ENCODE peak calls at places on chromosomes 6 and 20, in eight cellular contexts. One of them, this sample, is unnamed.

GRCh38 chr6:144460224-144461095 is 175.3 kb downstream of the UTRN start:
- DNase-seq in amniotic stem cell: no peak
- DNase-seq in SW 1271: no peak
- DNase-seq in PC-3: no peak
- DNase-seq in NCI-H226: no peak
- DNase-seq in retinal pigment epithelial cell: no peak
- DNase-seq in Daoy: no peak
- DNase-seq in ureter: no peak
- DNase-seq in this sample: no peak

GRCh38 chr20:59591061-59591460 is 13.3 kb upstream of the PHACTR3 start:
- DNase-seq in amniotic stem cell: no peak
- DNase-seq in SW 1271: no peak
- DNase-seq in PC-3: no peak
- DNase-seq in NCI-H226: no peak
- DNase-seq in retinal pigment epithelial cell: no peak
- DNase-seq in Daoy: no peak
- DNase-seq in ureter: no peak
- DNase-seq in this sample: no peak

GRCh38 chr6:105675715-105676397 is 273.0 kb upstream of the PREP start:
- DNase-seq in amniotic stem cell: peak
- DNase-seq in SW 1271: peak
- DNase-seq in PC-3: peak
- DNase-seq in NCI-H226: peak
- DNase-seq in retinal pigment epithelial cell: peak
- DNase-seq in Daoy: peak
- DNase-seq in ureter: no peak
- DNase-seq in this sample: peak

GRCh38 chr20:17889226-17889625 is 79.4 kb downstream of the SNX5 start:
- DNase-seq in amniotic stem cell: no peak
- DNase-seq in SW 1271: peak
- DNase-seq in PC-3: peak
- DNase-seq in NCI-H226: no peak
- DNase-seq in retinal pigment epithelial cell: no peak
- DNase-seq in Daoy: no peak
- DNase-seq in ureter: no peak
- DNase-seq in this sample: no peak

GRCh38 chr6:126267621-126268020 is 72.3 kb upstream of the CENPW start:
- DNase-seq in amniotic stem cell: no peak
- DNase-seq in SW 1271: no peak
- DNase-seq in PC-3: no peak
- DNase-seq in NCI-H226: no peak
- DNase-seq in retinal pigment epithelial cell: peak
- DNase-seq in Daoy: peak
- DNase-seq in ureter: no peak
- DNase-seq in this sample: no peak

GRCh38 chr20:44532981-44533331 is 11.1 kb upstream of the SERINC3 start:
- DNase-seq in amniotic stem cell: no peak
- DNase-seq in SW 1271: peak
- DNase-seq in PC-3: peak
- DNase-seq in NCI-H226: no peak
- DNase-seq in retinal pigment epithelial cell: no peak
- DNase-seq in Daoy: peak
- DNase-seq in ureter: no peak
- DNase-seq in this sample: no peak

GRCh38 chr6:162709431-162709830 is 18.1 kb downstream of the PRKN start:
- DNase-seq in amniotic stem cell: no peak
- DNase-seq in SW 1271: no peak
- DNase-seq in PC-3: no peak
- DNase-seq in NCI-H226: no peak
- DNase-seq in retinal pigment epithelial cell: no peak
- DNase-seq in Daoy: no peak
- DNase-seq in ureter: no peak
- DNase-seq in this sample: no peak

GRCh38 chr20:63657937-63658748 is at the start of gene RTEL1:
- DNase-seq in amniotic stem cell: peak
- DNase-seq in SW 1271: peak
- DNase-seq in PC-3: peak
- DNase-seq in NCI-H226: peak
- DNase-seq in retinal pigment epithelial cell: peak
- DNase-seq in Daoy: peak
- DNase-seq in ureter: peak
- DNase-seq in this sample: peak

GRCh38 chr6:30006170-30007131 is 54.6 kb upstream of the POLR1H start:
- DNase-seq in amniotic stem cell: no peak
- DNase-seq in SW 1271: no peak
- DNase-seq in PC-3: no peak
- DNase-seq in NCI-H226: no peak
- DNase-seq in retinal pigment epithelial cell: no peak
- DNase-seq in Daoy: no peak
- DNase-seq in ureter: peak
- DNase-seq in this sample: no peak

GRCh38 chr6:23302499-23302898 is 733.1 kb downstream of the HDGFL1 start:
- DNase-seq in amniotic stem cell: no peak
- DNase-seq in SW 1271: no peak
- DNase-seq in PC-3: no peak
- DNase-seq in NCI-H226: no peak
- DNase-seq in retinal pigment epithelial cell: no peak
- DNase-seq in Daoy: no peak
- DNase-seq in ureter: no peak
- DNase-seq in this sample: no peak

GRCh38 chr6:25874118-25874517 is at the start of gene SLC17A3:
- DNase-seq in amniotic stem cell: no peak
- DNase-seq in SW 1271: no peak
- DNase-seq in PC-3: no peak
- DNase-seq in NCI-H226: no peak
- DNase-seq in retinal pigment epithelial cell: no peak
- DNase-seq in Daoy: no peak
- DNase-seq in ureter: no peak
- DNase-seq in this sample: no peak

GRCh38 chr6:32785781-32786533 is 22.6 kb upstream of the HLA-DQB2 start:
- DNase-seq in amniotic stem cell: peak
- DNase-seq in SW 1271: peak
- DNase-seq in PC-3: peak
- DNase-seq in NCI-H226: peak
- DNase-seq in retinal pigment epithelial cell: peak
- DNase-seq in Daoy: peak
- DNase-seq in ureter: peak
- DNase-seq in this sample: no peak

GRCh38 chr6:151087861-151088598 is 151.7 kb upstream of the AKAP12 start:
- DNase-seq in amniotic stem cell: no peak
- DNase-seq in SW 1271: no peak
- DNase-seq in PC-3: no peak
- DNase-seq in NCI-H226: peak
- DNase-seq in retinal pigment epithelial cell: peak
- DNase-seq in Daoy: no peak
- DNase-seq in ureter: no peak
- DNase-seq in this sample: no peak

GRCh38 chr20:44390280-44390679 is 34.8 kb downstream of the HNF4A start:
- DNase-seq in amniotic stem cell: no peak
- DNase-seq in SW 1271: no peak
- DNase-seq in PC-3: no peak
- DNase-seq in NCI-H226: no peak
- DNase-seq in retinal pigment epithelial cell: no peak
- DNase-seq in Daoy: no peak
- DNase-seq in ureter: no peak
- DNase-seq in this sample: no peak

GRCh38 chr6:105618247-105618646 is 215.4 kb upstream of the PREP start:
- DNase-seq in amniotic stem cell: no peak
- DNase-seq in SW 1271: no peak
- DNase-seq in PC-3: no peak
- DNase-seq in NCI-H226: no peak
- DNase-seq in retinal pigment epithelial cell: no peak
- DNase-seq in Daoy: no peak
- DNase-seq in ureter: no peak
- DNase-seq in this sample: no peak

GRCh38 chr20:23397961-23398360 is 23.3 kb downstream of the NAPB start:
- DNase-seq in amniotic stem cell: no peak
- DNase-seq in SW 1271: no peak
- DNase-seq in PC-3: no peak
- DNase-seq in NCI-H226: no peak
- DNase-seq in retinal pigment epithelial cell: no peak
- DNase-seq in Daoy: no peak
- DNase-seq in ureter: no peak
- DNase-seq in this sample: no peak

GRCh38 chr6:133595076-133595868 is 293.6 kb upstream of the TCF21 start:
- DNase-seq in amniotic stem cell: no peak
- DNase-seq in SW 1271: no peak
- DNase-seq in PC-3: peak
- DNase-seq in NCI-H226: no peak
- DNase-seq in retinal pigment epithelial cell: no peak
- DNase-seq in Daoy: no peak
- DNase-seq in ureter: no peak
- DNase-seq in this sample: no peak

GRCh38 chr6:159012201-159012600 is 12.2 kb upstream of the RSPH3 start:
- DNase-seq in amniotic stem cell: no peak
- DNase-seq in SW 1271: no peak
- DNase-seq in PC-3: no peak
- DNase-seq in NCI-H226: peak
- DNase-seq in retinal pigment epithelial cell: no peak
- DNase-seq in Daoy: no peak
- DNase-seq in ureter: no peak
- DNase-seq in this sample: no peak

GRCh38 chr20:23601715-23602114 is 4.0 kb downstream of the CST9 start:
- DNase-seq in amniotic stem cell: no peak
- DNase-seq in SW 1271: no peak
- DNase-seq in PC-3: no peak
- DNase-seq in NCI-H226: no peak
- DNase-seq in retinal pigment epithelial cell: no peak
- DNase-seq in Daoy: no peak
- DNase-seq in ureter: no peak
- DNase-seq in this sample: no peak

GRCh38 chr20:47252879-47253307 is 103.6 kb downstream of the ZMYND8 start:
- DNase-seq in amniotic stem cell: no peak
- DNase-seq in SW 1271: no peak
- DNase-seq in PC-3: no peak
- DNase-seq in NCI-H226: no peak
- DNase-seq in retinal pigment epithelial cell: no peak
- DNase-seq in Daoy: no peak
- DNase-seq in ureter: no peak
- DNase-seq in this sample: no peak

This sample was measured in HS-27A.